ENCODE peak calls at places on chromosome 9, in four cellular contexts. K, Y, I and P are unnamed samples.

GRCh38 chr9:121895274-121895835 is 197.8 kb downstream of the TTLL11 start:
- DNase-seq in K (no peak), I (no peak), Y (no peak), P (no peak)

GRCh38 chr9:121921444-121921843 is 171.7 kb downstream of the TTLL11 start:
- DNase-seq in K (no peak), Y (no peak), I (no peak), P (no peak)

GRCh38 chr9:130159057-130159456 is 13.1 kb upstream of the NCS1 start:
- DNase-seq in Y (no peak), K (no peak), I (no peak), P (no peak)

GRCh38 chr9:126033318-126033717 is 286.1 kb downstream of the PBX3 start:
- DNase-seq in I (no peak), Y (peak; percentile 40), K (no peak), P (no peak)

GRCh38 chr9:89418882-89419641 is 78.9 kb downstream of the SEMA4D start:
- DNase-seq in I (no peak), Y (peak; percentile 93), K (no peak), P (no peak)

GRCh38 chr9:13445123-13445522 is 165.6 kb upstream of the MPDZ start:
- DNase-seq in I (no peak), K (no peak), Y (no peak), P (no peak)

GRCh38 chr9:6897831-6898230 is 140.1 kb downstream of the KDM4C start:
- DNase-seq in I (no peak), K (no peak), Y (no peak), P (no peak)

GRCh38 chr9:127838375-127839078 is 15.9 kb downstream of the ENG start:
- DNase-seq in I (no peak), Y (peak; percentile 87), K (peak; percentile 73), P (no peak)

GRCh38 chr9:93601063-93601462 is 24.7 kb downstream of the PHF2 start:
- DNase-seq in Y (no peak), I (no peak), K (no peak), P (no peak)

GRCh38 chr9:89922099-89922498 is 317.3 kb downstream of the GADD45G start:
- DNase-seq in I (no peak), Y (no peak), K (no peak), P (peak; percentile 20)

GRCh38 chr9:135343733-135344522 is 135.7 kb upstream of the PPP1R26 start:
- DNase-seq in K (peak; percentile 27), Y (peak; percentile 84), I (peak; percentile 85), P (peak; percentile 94)

GRCh38 chr9:27125936-27126335 is 16.9 kb downstream of the TEK start:
- DNase-seq in I (no peak), K (no peak), Y (no peak), P (no peak)

GRCh38 chr9:76751011-76751410 is 13.2 kb upstream of the PCA3 start:
- DNase-seq in I (no peak), K (no peak), Y (no peak), P (no peak)

GRCh38 chr9:83935276-83935890 is 14.2 kb upstream of the KIF27 start:
- DNase-seq in I (peak; percentile 70), K (no peak), Y (no peak), P (no peak)

GRCh38 chr9:72622186-72622585 is 100.8 kb downstream of the TMC1 start:
- DNase-seq in Y (no peak), I (no peak), K (no peak), P (no peak)

GRCh38 chr9:69433426-69433825 is 108.4 kb downstream of the ENTREP1 start:
- DNase-seq in I (no peak), K (no peak), Y (no peak), P (no peak)

GRCh38 chr9:89786650-89787049 is 181.8 kb downstream of the GADD45G start:
- DNase-seq in Y (no peak), I (no peak), K (no peak), P (peak; percentile 13)

GRCh38 chr9:84072621-84073180 is 92.1 kb downstream of the RMI1 start:
- DNase-seq in I (no peak), Y (no peak), K (no peak), P (no peak)

GRCh38 chr9:36328798-36329411 is 70.7 kb upstream of the GNE start:
- DNase-seq in Y (no peak), I (peak; percentile 76), K (no peak), P (no peak)

GRCh38 chr9:76161103-76161502 is 233.1 kb downstream of the RFK start:
- DNase-seq in I (peak; percentile 32), Y (no peak), K (no peak), P (no peak)

GRCh38 chr9:84315278-84315877 is 25.2 kb downstream of the SLC28A3 start:
- DNase-seq in Y (no peak), K (peak; percentile 41), I (peak; percentile 73), P (peak; percentile 86)

GRCh38 chr9:127598839-127599549 is 13.1 kb upstream of the STXBP1 start:
- DNase-seq in Y (no peak), I (no peak), K (no peak), P (no peak)

GRCh38 chr9:37692622-37693221 is 42.0 kb downstream of the FRMPD1 start:
- DNase-seq in I (peak; percentile 37), Y (no peak), K (no peak), P (no peak)

GRCh38 chr9:76761448-76761847 is 2.8 kb upstream of the PCA3 start:
- DNase-seq in K (no peak), Y (no peak), I (peak; percentile 13), P (no peak)

GRCh38 chr9:37994639-37995347 is 74.2 kb downstream of the SHB start:
- DNase-seq in I (no peak), K (peak; percentile 45), Y (peak; percentile 85), P (no peak)

GRCh38 chr9:114281421-114282103 is 41.3 kb upstream of the ORM1 start:
- DNase-seq in K (peak; percentile 45), Y (peak; percentile 57), I (no peak), P (peak; percentile 36)

GRCh38 chr9:69746859-69747560 is 12.8 kb downstream of the PTAR1 start:
- DNase-seq in K (no peak), Y (no peak), I (no peak), P (no peak)

GRCh38 chr9:28999057-28999456 is 1425.8 kb upstream of the C9orf72 start:
- DNase-seq in I (no peak), Y (no peak), K (no peak), P (no peak)

GRCh38 chr9:107784235-107784958 is 294.8 kb upstream of the KLF4 start:
- DNase-seq in Y (peak; percentile 86), I (no peak), K (peak; percentile 21), P (peak; percentile 59)

GRCh38 chr9:133506653-133507038 is 18.1 kb downstream of the MYMK start:
- DNase-seq in Y (no peak), K (no peak), I (no peak), P (no peak)

GRCh38 chr9:17760250-17760649 is 181.4 kb downstream of the SH3GL2 start:
- DNase-seq in K (no peak), Y (no peak), I (no peak), P (no peak)

GRCh38 chr9:35948901-35949318 is 9.0 kb downstream of the OR2S2 start:
- DNase-seq in I (peak; percentile 56), Y (no peak), K (no peak), P (peak; percentile 62)

GRCh38 chr9:100072805-100073204 is 26.0 kb downstream of the ERP44 start:
- DNase-seq in I (no peak), Y (no peak), K (no peak), P (no peak)

GRCh38 chr9:106862946-106863740 is at the start of gene ZNF462:
- DNase-seq in Y (no peak), K (peak; percentile 53), I (peak; percentile 81), P (peak; percentile 82)

GRCh38 chr9:121268598-121269029 is 652 bp downstream of the GSN start:
- DNase-seq in I (no peak), Y (no peak), K (no peak), P (no peak)

DNA sequence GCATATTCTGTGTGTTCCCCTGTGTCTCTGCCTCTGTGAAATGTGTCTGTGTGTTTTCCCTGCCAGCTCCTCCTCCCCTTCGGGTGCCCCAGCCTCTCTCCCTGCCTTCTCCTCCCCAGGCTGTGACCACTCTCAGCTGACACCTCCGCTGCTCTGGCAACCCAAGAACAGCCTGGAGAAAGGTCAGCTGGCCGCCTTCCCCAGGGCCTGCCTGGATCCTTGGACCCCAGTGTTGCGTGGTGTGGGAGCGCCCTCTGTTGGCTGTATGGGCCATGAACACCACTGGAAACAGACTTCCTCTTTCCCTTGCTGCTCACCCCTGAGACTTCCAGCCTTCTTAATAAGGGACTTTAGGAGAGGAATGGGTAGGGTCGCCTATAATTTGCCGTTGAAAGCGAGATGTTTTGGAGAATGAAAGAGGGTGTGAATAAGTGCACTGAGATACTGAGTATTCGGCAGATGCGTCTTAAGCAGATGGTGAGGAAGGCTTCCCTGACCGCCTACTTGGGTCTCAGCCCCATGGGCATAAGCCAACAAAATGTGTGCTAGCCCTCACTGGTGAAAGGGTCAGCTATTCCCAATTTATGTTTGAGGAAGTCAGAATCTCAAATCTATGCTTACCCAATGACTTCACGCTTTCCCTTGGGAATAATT is 114.9 kb upstream of the TRIM32 start:
- DNase-seq in K (peak; percentile 95), I (peak; percentile 88), Y (no peak), P (peak; percentile 94)
- TF ChIP-seq CTCF in K (peak; percentile 91), I (peak; percentile 100), Y (peak; percentile 65), P (peak; percentile 97)

DNA sequence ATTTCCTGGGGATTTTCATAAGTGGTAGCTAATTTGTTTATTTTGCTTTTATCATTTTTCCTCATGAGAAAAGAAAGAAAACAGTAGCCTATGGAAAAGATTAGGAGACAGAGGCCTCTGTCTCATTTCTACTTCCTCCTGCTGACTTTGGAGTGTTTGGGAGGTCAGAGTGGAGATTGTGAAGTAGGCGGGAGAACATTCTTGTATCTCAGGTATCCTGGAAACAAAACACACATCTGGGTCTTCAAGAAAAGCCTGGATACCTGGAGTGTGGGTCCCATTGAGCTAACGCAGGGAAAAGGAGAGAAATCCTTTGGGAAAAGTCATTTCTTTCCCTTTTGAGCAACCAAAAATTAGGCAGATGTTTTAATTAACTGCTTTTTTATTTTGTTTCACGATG is 161.5 kb upstream of the DMAC1 start:
- DNase-seq in I (peak; percentile 32), Y (no peak), K (no peak), P (no peak)
- H3K27ac ChIP-seq in I (no peak overlapping the region), Y (no peak overlapping the region), K (no peak overlapping the region), P (peak overlapping the region; percentile 92)

GRCh38 chr9:16136961-16137360 is 584.1 kb downstream of the CCDC171 start:
- DNase-seq in Y (no peak), I (no peak), K (peak; percentile 67), P (no peak)
- TF ChIP-seq CTCF in Y (no peak), I (no peak), K (no peak), P (no peak)

GRCh38 chr9:91117474-91117891 is 244.2 kb downstream of the AUH start:
- DNase-seq in I (no peak), Y (no peak), K (no peak), P (no peak)
- H3K27ac ChIP-seq in I (no peak overlapping the region), Y (peak overlapping the region; percentile 16), K (peak overlapping the region; percentile 87), P (no peak overlapping the region)